ENCODE peak calls at places on chromosomes 13 and 19, in six cellular contexts. U is suprapubic skin, X is right atrium auricular region, G is brain microvascular endothelial cell, F is heart left ventricle, S is fibroblast of lung. N is an unnamed sample. For H3K36me3, the result is how much of the 10 kb centered on the place peaks cover.

GRCh38 chr13:20960663-20961309 is 58.2 kb upstream of the XPO4 start:
- DNase-seq in U (no peak), X (no peak), G (no peak), F (no peak), S (no peak), N (no peak)

GRCh38 chr13:98055623-98056022 is 87.3 kb upstream of the FARP1 start:
- DNase-seq in U (no peak), X (no peak), G (no peak), F (no peak), S (no peak), N (no peak)

GRCh38 chr13:97289514-97290298 is 67.6 kb downstream of the MBNL2 start:
- DNase-seq in U (no peak), X (no peak), G (no peak), F (no peak), S (no peak), N (no peak)

GRCh38 chr19:4488496-4488895 is 16.4 kb downstream of the HDGFL2 start:
- DNase-seq in U (no peak), X (no peak), G (no peak), F (no peak), S (no peak), N (no peak)

GRCh38 chr13:33937373-33938087 is 119.6 kb downstream of the RFC3 start:
- DNase-seq in U (no peak), X (no peak), G (no peak), F (no peak), S (no peak), N (peak)

GRCh38 chr13:49791753-49792549 is 531 bp downstream of the KPNA3 start:
- DNase-seq in U (peak), X (no peak), G (peak), F (peak), S (peak), N (peak)

GRCh38 chr13:40706439-40706838 is 40.0 kb upstream of the FOXO1 start:
- DNase-seq in U (no peak), X (no peak), G (no peak), F (no peak), S (no peak), N (no peak)

GRCh38 chr19:55340784-55341147 is 1.1 kb downstream of the KMT5C start:
- DNase-seq in U (no peak), X (no peak), G (no peak), F (no peak), S (no peak), N (no peak)

GRCh38 chr19:8254286-8255001 is 45.3 kb downstream of the CERS4 start:
- DNase-seq in U (no peak), X (no peak), G (no peak), F (no peak), S (no peak), N (no peak)

GRCh38 chr13:112685856-112686255 is 4.0 kb upstream of the ATP11A start:
- DNase-seq in U (no peak), X (peak), G (no peak), F (no peak), S (no peak), N (no peak)

GRCh38 chr13:106796280-106797047 is 228.5 kb upstream of the ARGLU1 start:
- DNase-seq in U (no peak), X (no peak), G (no peak), F (no peak), S (no peak), N (no peak)

GRCh38 chr19:11463391-11463790 is 17.5 kb downstream of the ELAVL3 start:
- DNase-seq in U (no peak), X (no peak), G (no peak), F (no peak), S (no peak), N (no peak)

GRCh38 chr13:64556391-64556790 is 2673.7 kb downstream of the PCDH9 start:
- DNase-seq in U (no peak), X (no peak), G (no peak), F (no peak), S (no peak), N (no peak)

GRCh38 chr13:63249411-63249810 is 1833.8 kb upstream of the PCDH20 start:
- DNase-seq in U (no peak), X (no peak), G (no peak), F (no peak), S (no peak), N (no peak)

GRCh38 chr13:30422056-30422914 is at the start of gene UBE2L5:
- DNase-seq in U (peak), X (peak), G (peak), F (peak), S (peak), N (peak)

GRCh38 chr13:107361666-107362065 is 793.7 kb upstream of the ARGLU1 start:
- DNase-seq in U (no peak), X (no peak), G (no peak), F (no peak), S (peak), N (no peak)

GRCh38 chr13:109844396-109844795 is 58.0 kb upstream of the IRS2 start:
- DNase-seq in U (no peak), X (no peak), G (no peak), F (no peak), S (peak), N (peak)

GRCh38 chr13:67355791-67356190 is 125.7 kb upstream of the PCDH9 start:
- DNase-seq in U (no peak), X (no peak), G (no peak), F (no peak), S (no peak), N (no peak)

GRCh38 chr19:2761309-2761677 is 21.5 kb upstream of the SLC39A3 start:
- DNase-seq in U (no peak), X (no peak), G (no peak), F (no peak), S (no peak), N (no peak)
- H3K36me3 ChIP-seq in U (half or more), X (half or more), G (half or more), F (half or more), S (under half), N (under half)

GRCh38 chr19:10184636-10185035 is 10.1 kb downstream of the DNMT1 start:
- DNase-seq in U (no peak), X (no peak), G (no peak), F (no peak), S (no peak), N (peak)

GRCh38 chr19:10182847-10183246 is 11.9 kb downstream of the DNMT1 start:
- DNase-seq in U (no peak), X (no peak), G (no peak), F (no peak), S (no peak), N (no peak)

GRCh38 chr19:10180459-10180858 is 14.3 kb downstream of the DNMT1 start:
- DNase-seq in U (no peak), X (no peak), G (no peak), F (no peak), S (no peak), N (no peak)

GRCh38 chr19:10187315-10187714 is 7.4 kb downstream of the DNMT1 start:
- DNase-seq in U (no peak), X (no peak), G (no peak), F (no peak), S (no peak), N (no peak)

DNA sequence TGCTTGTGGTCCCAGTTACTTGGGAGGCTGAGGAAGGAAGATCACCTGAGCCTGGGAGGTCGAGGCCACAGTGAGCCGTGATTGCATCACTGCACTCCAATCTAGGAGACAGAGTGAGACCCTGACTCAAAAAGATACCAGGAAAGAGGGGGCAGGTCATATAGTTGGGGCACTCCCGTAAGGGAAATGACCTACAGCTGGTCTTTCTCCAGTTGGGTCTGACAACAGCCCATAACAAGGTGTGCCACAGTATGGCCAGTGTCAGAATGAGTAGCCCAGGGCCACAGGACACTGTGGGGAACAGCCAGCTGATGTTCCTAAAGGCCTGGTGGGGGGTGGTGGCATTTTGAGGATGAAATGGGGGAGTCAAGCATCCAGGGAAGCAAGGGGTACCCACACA is 10.8 kb downstream of the DNMT1 start:
- DNase-seq in U (no peak), X (no peak), G (no peak), F (no peak), S (no peak), N (no peak)
- H3K36me3 ChIP-seq in U (under half), X (under half), G (under half), F (under half), S (under half), N (under half)

DNA sequence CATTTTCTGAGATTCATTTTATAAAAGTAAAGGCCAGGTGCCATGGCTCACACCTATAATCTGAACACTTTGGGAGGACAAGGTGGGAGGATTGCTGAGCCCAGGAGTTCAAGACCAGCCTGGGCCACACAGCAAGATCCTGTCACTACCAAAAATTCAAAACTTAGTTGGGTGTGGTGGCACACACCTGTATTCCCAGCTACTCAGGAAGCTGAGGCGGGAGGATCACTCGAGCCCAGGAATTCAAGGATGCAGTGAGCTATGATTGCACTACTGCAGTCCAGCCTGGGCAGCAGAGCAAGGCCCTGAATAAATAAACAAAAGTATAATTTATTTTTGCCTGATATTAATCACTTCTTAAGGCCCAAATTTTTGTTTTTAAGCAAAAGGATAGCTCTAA is 40.5 kb downstream of the DHRS12 start:
- DNase-seq in U (no peak), X (no peak), G (no peak), F (no peak), S (no peak), N (no peak)
- H3K36me3 ChIP-seq in U (half or more), X (under half), G (under half), F (under half), S (under half), N (under half)

GRCh38 chr19:2126879-2127518 is 24.4 kb downstream of the AP3D1 start:
- DNase-seq in U (no peak), X (no peak), G (no peak), F (no peak), S (no peak), N (no peak)
- H3K36me3 ChIP-seq in U (half or more), X (half or more), G (half or more), F (half or more), S (under half), N (under half)

GRCh38 chr13:46609726-46610125 is 56.8 kb downstream of the LRCH1 start:
- DNase-seq in U (no peak), X (no peak), G (no peak), F (no peak), S (no peak), N (no peak)
- H3K36me3 ChIP-seq in U (under half), X (under half), G (under half), F (under half), S (under half), N (under half)

DNA sequence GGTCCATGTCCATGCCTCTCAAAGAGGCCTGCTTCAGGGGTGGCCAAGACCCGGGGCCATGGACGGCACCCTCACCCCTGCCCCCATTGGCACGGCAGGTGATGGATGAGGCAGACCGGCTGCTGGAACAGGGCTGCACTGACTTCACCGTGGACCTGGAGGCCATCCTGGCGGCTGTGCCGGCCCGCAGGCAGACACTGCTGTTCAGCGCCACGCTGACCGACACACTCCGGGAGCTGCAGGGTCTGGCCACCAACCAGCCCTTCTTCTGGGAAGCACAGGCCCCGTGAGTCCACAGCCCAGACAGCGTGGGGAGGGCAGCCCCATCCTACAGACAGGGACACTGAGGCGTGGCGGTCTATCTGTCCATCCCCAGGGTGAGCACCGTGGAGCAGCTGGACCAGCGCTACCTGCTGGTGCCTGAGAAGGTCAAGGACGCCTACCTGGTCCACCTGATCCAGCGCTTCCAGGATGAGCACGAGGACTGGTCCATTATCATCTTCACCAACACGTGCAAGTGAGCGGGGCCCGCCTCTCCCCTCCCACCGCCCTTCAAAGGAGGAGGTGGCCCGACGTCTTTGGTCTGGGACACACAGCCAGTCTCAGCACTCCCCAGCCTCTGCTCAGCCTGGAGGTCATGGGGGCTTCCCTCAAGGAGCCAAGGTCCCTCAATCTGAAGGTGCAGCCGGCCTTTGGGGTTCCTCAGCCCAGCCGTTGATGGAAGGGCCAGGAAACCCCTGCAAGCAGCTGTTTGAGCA is 2.9 kb downstream of the DDX49 start:
- DNase-seq in U (peak), X (no peak), G (no peak), F (no peak), S (no peak), N (no peak)
- H3K36me3 ChIP-seq in U (half or more), X (under half), G (half or more), F (half or more), S (under half), N (under half)

GRCh38 chr13:94588575-94588974 is 7.4 kb downstream of the TGDS start:
- DNase-seq in U (no peak), X (no peak), G (no peak), F (no peak), S (no peak), N (no peak)
- H3K36me3 ChIP-seq in U (under half), X (under half), G (under half), F (under half), S (under half), N (under half)

GRCh38 chr19:56350416-56351045 is 35.9 kb upstream of the ZSCAN5A start:
- DNase-seq in U (no peak), X (no peak), G (peak), F (peak), S (peak), N (peak)

GRCh38 chr19:56341948-56342347 is 27.3 kb upstream of the ZSCAN5A start:
- DNase-seq in U (no peak), X (no peak), G (no peak), F (no peak), S (no peak), N (no peak)

GRCh38 chr19:56348289-56348877 is 33.7 kb upstream of the ZSCAN5A start:
- DNase-seq in U (no peak), X (no peak), G (peak), F (no peak), S (peak), N (no peak)

GRCh38 chr19:56351208-56351607 is 36.6 kb upstream of the ZSCAN5A start:
- DNase-seq in U (no peak), X (no peak), G (no peak), F (no peak), S (no peak), N (no peak)

GRCh38 chr19:56347163-56347778 is 32.6 kb upstream of the ZSCAN5A start:
- DNase-seq in U (no peak), X (no peak), G (no peak), F (no peak), S (no peak), N (no peak)
- H3K36me3 ChIP-seq in U (under half), X (under half), G (under half), F (under half), S (under half), N (under half)

N was measured in prostate gland.